ENCODE peak calls at places on chromosomes 5 and 9, in five cellular contexts. S is colonic mucosa, E is sigmoid colon, D is suprapubic skin, I is HepG2. N is an unnamed sample.

GRCh38 chr9:69815313-69815712 is 5.3 kb upstream of the CFAP95 start:
- DNase-seq in S (no peak), E (no peak), D (no peak), I (no peak), N (no peak)

GRCh38 chr5:95615164-95615467 is 4.8 kb upstream of the GPR150 start:
- DNase-seq in S (no peak), E (no peak), D (no peak), I (no peak), N (no peak)

GRCh38 chr5:150779397-150780179 is 1.0 kb downstream of the SMIM3 start:
- DNase-seq in S (no peak), E (peak; percentile 70), D (no peak), I (no peak), N (no peak)

GRCh38 chr5:164065266-164065665 is 559.8 kb downstream of the MAT2B start:
- DNase-seq in S (no peak), E (no peak), D (no peak), I (no peak), N (no peak)

GRCh38 chr5:96426831-96427230 is 6.2 kb downstream of the PCSK1 start:
- DNase-seq in S (no peak), E (no peak), D (no peak), I (no peak), N (no peak)

GRCh38 chr5:31987985-31988710 is 186.0 kb downstream of the GOLPH3 start:
- DNase-seq in S (no peak), E (no peak), D (peak; percentile 45), I (no peak), N (no peak)

GRCh38 chr9:120625222-120625621 is 45.3 kb upstream of the CDK5RAP2 start:
- DNase-seq in S (no peak), E (no peak), D (no peak), I (no peak), N (no peak)

GRCh38 chr5:146151970-146152369 is 30.5 kb downstream of the LARS1 start:
- DNase-seq in S (no peak), E (no peak), D (no peak), I (no peak), N (no peak)

GRCh38 chr5:37071901-37072581 is 177.1 kb downstream of the CPLANE1 start:
- DNase-seq in S (no peak), E (no peak), D (no peak), I (peak; percentile 61), N (no peak)

GRCh38 chr9:131676431-131676972 is 63.4 kb downstream of the RAPGEF1 start:
- DNase-seq in S (no peak), E (no peak), D (no peak), I (no peak), N (no peak)

GRCh38 chr9:76166436-76166959 is 227.7 kb downstream of the RFK start:
- DNase-seq in S (no peak), E (no peak), D (no peak), I (no peak), N (no peak)

GRCh38 chr5:125293223-125293622 is 546.8 kb upstream of the ZNF608 start:
- DNase-seq in S (no peak), E (no peak), D (no peak), I (no peak), N (no peak)

DNA sequence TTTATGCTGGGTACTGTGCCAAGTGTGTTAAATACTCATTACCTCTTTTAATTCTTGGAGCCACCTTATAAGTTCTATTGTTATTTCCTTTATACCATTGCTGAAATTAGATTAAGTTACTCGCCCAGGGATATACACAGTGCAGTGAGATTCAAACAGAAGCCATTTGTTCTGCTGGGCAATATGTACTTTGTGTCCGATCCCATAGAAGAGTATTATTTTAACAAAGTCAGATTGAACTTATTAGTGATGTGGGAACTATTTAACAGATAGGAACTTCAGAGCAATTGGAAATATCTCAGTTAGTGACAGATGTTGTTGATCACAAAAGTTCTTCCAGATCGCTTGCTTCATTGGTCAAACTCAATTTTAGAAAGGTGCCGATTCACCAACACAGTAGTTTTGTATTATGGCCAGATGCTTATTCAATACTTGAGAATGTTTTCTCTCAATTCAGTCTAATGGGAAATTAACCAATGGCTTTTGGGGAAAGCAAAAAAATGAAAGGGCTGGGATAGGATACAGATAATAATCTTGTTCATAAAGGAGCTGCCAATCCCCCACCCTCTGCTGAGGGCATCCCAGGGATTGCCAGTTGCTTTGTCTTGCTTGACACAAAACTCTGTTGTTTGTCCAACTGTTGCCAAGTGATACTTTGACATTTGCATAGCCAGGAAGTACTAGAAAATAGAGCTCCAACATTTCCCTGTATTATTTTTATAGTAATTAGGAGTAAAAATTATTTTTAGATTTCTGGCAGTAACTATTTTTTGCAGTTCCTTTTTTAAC is 94.8 kb upstream of the SEMA6A start:
- DNase-seq in S (no peak), E (no peak), D (no peak), I (no peak), N (no peak)
- H3K4me3 ChIP-seq in S (no peak overlapping the region), E (no peak overlapping the region), D (no peak overlapping the region), I (no peak overlapping the region), N (no peak overlapping the region)

DNA sequence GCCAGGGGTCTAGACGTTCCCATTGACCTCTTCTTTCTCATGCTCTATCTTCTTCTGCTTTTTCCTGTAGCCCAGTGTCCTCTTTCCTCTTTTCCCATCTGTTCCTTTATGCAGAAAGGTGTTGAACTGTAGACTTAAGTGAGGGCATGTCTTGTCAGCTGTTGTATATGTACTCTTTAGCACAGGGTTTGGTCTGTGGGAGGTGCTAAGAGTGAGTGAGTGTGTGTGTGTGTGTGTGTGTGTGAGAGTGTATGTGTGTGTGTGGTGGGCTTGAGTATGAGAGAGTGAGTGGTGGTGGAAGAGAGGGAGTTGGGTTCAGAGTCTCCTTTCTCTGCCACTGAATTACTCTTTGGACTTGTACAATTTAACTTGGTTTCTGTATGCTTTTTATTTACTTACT is 10.3 kb upstream of the ROPN1L start:
- DNase-seq in S (no peak), E (no peak), D (no peak), I (peak; percentile 15), N (no peak)
- H3K36me3 ChIP-seq in S (no peaks in the 10 kb centered on the region), E (peaks cover 86% of the 10 kb centered on the region), D (peaks cover 84% of the 10 kb centered on the region), I (peaks cover 75% of the 10 kb centered on the region), N (peaks cover 20% of the 10 kb centered on the region)

GRCh38 chr9:36987409-36987808 is 46.7 kb downstream of the PAX5 start:
- DNase-seq in S (no peak), E (no peak), D (no peak), I (no peak), N (peak; percentile 40)

GRCh38 chr9:36987891-36988290 is 46.2 kb downstream of the PAX5 start:
- DNase-seq in S (no peak), E (no peak), D (no peak), I (no peak), N (peak; percentile 57)

GRCh38 chr9:36991516-36992134 is 42.4 kb downstream of the PAX5 start:
- DNase-seq in S (peak; percentile 24), E (no peak), D (no peak), I (no peak), N (peak; percentile 89)

GRCh38 chr9:36986548-36987408 is 47.3 kb downstream of the PAX5 start:
- DNase-seq in S (no peak), E (no peak), D (no peak), I (no peak), N (peak; percentile 71)

DNA sequence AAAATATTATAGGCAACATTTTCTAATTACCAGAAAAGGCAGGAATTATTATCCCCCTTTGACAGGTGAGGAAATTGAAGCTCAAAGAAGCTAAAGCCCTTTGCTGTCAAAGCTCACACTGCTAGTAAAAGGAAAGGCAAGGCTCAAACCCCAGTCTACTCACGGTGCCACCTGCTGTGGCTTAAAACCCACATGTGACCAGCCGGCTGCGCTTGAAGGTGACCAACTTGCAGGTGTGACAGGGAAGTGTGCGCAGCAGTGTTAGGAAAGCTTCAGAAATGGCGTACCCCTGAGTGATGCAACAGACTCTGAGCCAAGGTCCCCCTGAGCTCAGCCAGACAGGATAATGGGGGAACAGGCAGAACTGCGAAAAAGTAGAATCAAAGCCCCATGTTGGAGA is 45.2 kb downstream of the PAX5 start:
- DNase-seq in S (no peak), E (no peak), D (no peak), I (no peak), N (no peak)
- H3K27me3 ChIP-seq in S (peaks cover 37% of the 10 kb centered on the region), E (peaks cover 32% of the 10 kb centered on the region), D (peaks cover 87% of the 10 kb centered on the region), I (peaks cover 38% of the 10 kb centered on the region), N (peaks cover 61% of the 10 kb centered on the region)

DNA sequence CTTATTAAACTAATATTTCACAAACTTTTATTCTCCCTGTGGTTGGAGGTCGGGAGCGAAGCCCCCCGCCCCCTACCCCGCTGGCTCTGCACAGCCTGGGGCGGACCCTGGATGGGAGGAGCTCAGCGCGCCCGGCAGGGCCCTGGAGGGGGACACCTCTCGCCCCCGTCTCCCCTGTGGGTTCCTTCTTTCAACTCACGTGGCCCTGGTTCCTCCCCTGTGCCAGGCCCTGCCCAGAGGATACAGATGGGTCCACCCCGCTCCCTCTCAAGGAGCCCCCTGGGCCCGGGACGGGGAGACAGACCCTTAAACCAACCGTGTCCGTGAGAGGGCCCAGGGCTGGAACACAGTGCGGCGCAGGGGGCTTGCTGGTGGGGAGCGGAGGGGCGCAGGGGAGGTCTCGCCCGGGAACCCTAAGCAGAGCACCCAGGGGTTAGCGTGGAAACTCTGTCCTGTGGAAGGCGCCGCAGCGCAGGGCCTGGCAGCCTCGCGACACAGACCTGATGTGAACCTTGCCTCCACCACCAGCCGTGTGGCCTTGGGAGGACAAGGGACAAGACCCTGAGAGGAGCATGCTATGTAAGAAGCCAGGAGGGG is 103.7 kb upstream of the MVB12B start:
- DNase-seq in S (no peak), E (no peak), D (no peak), I (no peak), N (peak; percentile 54)
- H3K4me3 ChIP-seq in S (no peak overlapping the region), E (no peak overlapping the region), D (no peak overlapping the region), I (no peak overlapping the region), N (no peak overlapping the region)

GRCh38 chr5:93191426-93191825 is 389.6 kb downstream of the NR2F1-AS1 start:
- DNase-seq in S (no peak), E (no peak), D (no peak), I (no peak), N (no peak)

GRCh38 chr5:93191016-93191415 is 390.0 kb downstream of the NR2F1-AS1 start:
- DNase-seq in S (no peak), E (no peak), D (no peak), I (no peak), N (no peak)

GRCh38 chr5:93193756-93194155 is 387.3 kb downstream of the NR2F1-AS1 start:
- DNase-seq in S (no peak), E (no peak), D (no peak), I (no peak), N (no peak)

GRCh38 chr5:93192683-93193082 is 388.3 kb downstream of the NR2F1-AS1 start:
- DNase-seq in S (no peak), E (no peak), D (no peak), I (no peak), N (no peak)

GRCh38 chr5:93192107-93192506 is 388.9 kb downstream of the NR2F1-AS1 start:
- DNase-seq in S (no peak), E (no peak), D (no peak), I (peak; percentile 71), N (no peak)
- H3K36me3 ChIP-seq in S (no peaks in the 10 kb centered on the region), E (no peaks in the 10 kb centered on the region), D (no peaks in the 10 kb centered on the region), I (no peaks in the 10 kb centered on the region), N (no peaks in the 10 kb centered on the region)

DNA sequence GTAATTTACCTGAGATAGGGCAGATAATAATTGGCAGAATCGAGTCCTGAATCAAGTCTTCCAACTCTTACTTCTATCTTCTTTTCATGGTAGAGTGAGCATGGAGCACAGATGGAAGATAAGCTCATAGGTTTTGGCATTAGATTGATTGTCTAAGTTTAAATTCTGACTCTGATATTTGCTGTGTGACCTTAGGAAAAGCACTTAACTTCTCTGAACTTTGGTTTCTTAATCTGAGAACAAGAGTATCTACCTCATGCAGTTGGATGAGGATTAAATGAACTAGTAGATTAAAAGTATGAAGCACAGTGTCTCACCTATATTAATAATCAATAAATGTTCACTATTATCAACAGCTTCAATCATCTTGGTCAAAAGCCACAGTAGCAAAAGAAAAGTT is 9.4 kb upstream of the ASTN2 start:
- DNase-seq in S (no peak), E (no peak), D (no peak), I (no peak), N (no peak)
- H3K27me3 ChIP-seq in S (no peaks in the 10 kb centered on the region), E (no peaks in the 10 kb centered on the region), D (peaks cover 29% of the 10 kb centered on the region), I (no peaks in the 10 kb centered on the region), N (peaks cover 7% of the 10 kb centered on the region)

N was measured in H7.